ENCODE peak calls at places on chromosomes 1 and 21, in five cellular contexts. N, X, B, K and W are unnamed samples.

GRCh38 chr1:81809808-81810207 is 9.1 kb downstream of the ADGRL2 start:
- DNase-seq in N (no peak), X (no peak), B (no peak), K (no peak), W (no peak)

GRCh38 chr1:225933072-225933471 is 7.9 kb downstream of the LEFTY2 start:
- DNase-seq in N (no peak), X (peak), B (no peak), K (no peak), W (no peak)

GRCh38 chr21:45607021-45607921 is 36.3 kb upstream of the PCBP3 start:
- DNase-seq in N (no peak), X (peak), B (no peak), K (peak), W (no peak)

GRCh38 chr1:243818978-243819377 is 31.1 kb downstream of the AKT3 start:
- DNase-seq in N (no peak), X (no peak), B (no peak), K (no peak), W (no peak)

GRCh38 chr1:167077868-167078210 is 12.3 kb downstream of the GPA33 start:
- DNase-seq in N (no peak), X (no peak), B (no peak), K (no peak), W (no peak)

GRCh38 chr1:23591460-23592208 is 32.3 kb upstream of the ID3 start:
- DNase-seq in N (no peak), X (no peak), B (no peak), K (peak), W (no peak)

GRCh38 chr1:18962855-18963737 is 6.6 kb upstream of the IFFO2 start:
- DNase-seq in N (no peak), X (no peak), B (no peak), K (no peak), W (no peak)

GRCh38 chr21:17987328-17987727 is 168.2 kb upstream of the C21orf91 start:
- DNase-seq in N (no peak), X (no peak), B (no peak), K (no peak), W (no peak)

GRCh38 chr1:20147846-20148570 is 8.9 kb downstream of the PLA2G2F start:
- DNase-seq in N (no peak), X (no peak), B (no peak), K (no peak), W (no peak)

GRCh38 chr21:36747815-36748381 is 49.0 kb downstream of the SIM2 start:
- DNase-seq in N (peak), X (peak), B (no peak), K (peak), W (no peak)

GRCh38 chr1:243343970-243344749 is 88.3 kb downstream of the SDCCAG8 start:
- DNase-seq in N (peak), X (peak), B (peak), K (peak), W (no peak)

GRCh38 chr1:16298653-16299052 is 53.6 kb downstream of the FBXO42 start:
- DNase-seq in N (no peak), X (peak), B (no peak), K (no peak), W (no peak)

GRCh38 chr1:84103197-84103992 is 40.7 kb upstream of the PRKACB start:
- DNase-seq in N (peak), X (peak), B (peak), K (peak), W (peak)

GRCh38 chr1:30397576-30397975 is 325.8 kb downstream of the MATN1 start:
- DNase-seq in N (no peak), X (no peak), B (no peak), K (no peak), W (no peak)

GRCh38 chr1:110130989-110131388 is 18.7 kb downstream of the UBL4B start:
- DNase-seq in N (peak), X (no peak), B (no peak), K (no peak), W (no peak)

GRCh38 chr21:36229181-36229580 is 72.6 kb downstream of the DOP1B start:
- DNase-seq in N (no peak), X (no peak), B (no peak), K (no peak), W (no peak)

GRCh38 chr21:45057886-45058285 is 16.5 kb upstream of the ADARB1 start:
- DNase-seq in N (no peak), X (no peak), B (no peak), K (no peak), W (no peak)

GRCh38 chr1:42420145-42420544 is 35.7 kb downstream of the ZMYND12 start:
- DNase-seq in N (no peak), X (no peak), B (no peak), K (no peak), W (no peak)

GRCh38 chr1:171769171-171769570 is 12.3 kb upstream of the METTL13 start:
- DNase-seq in N (no peak), X (no peak), B (no peak), K (no peak), W (no peak)

GRCh38 chr1:20261095-20261494 is 29.6 kb upstream of the VWA5B1 start:
- DNase-seq in N (no peak), X (no peak), B (no peak), K (no peak), W (no peak)

GRCh38 chr1:74652711-74653131 is 20.9 kb downstream of the ERICH3 start:
- DNase-seq in N (peak), X (peak), B (no peak), K (no peak), W (peak)

GRCh38 chr1:204453141-204453772 is 41.3 kb downstream of the PIK3C2B start:
- DNase-seq in N (no peak), X (no peak), B (no peak), K (peak), W (no peak)